ENCODE peak calls at places on chromosomes 11 and 22, in ten cellular contexts. V is CD4-positive, CD25-positive, alpha-beta regulatory T cell; B is neuronal stem cell; Z is stimulated activated CD8-positive, alpha-beta memory T cell treated with anti-CD3 and anti-CD28 coated beads, Interleukin-15, amount 100 ng/mL, for 4 hours; N is retina; T is adipocyte; F is activated CD8-positive, alpha-beta T cell treated with anti-CD3 and anti-CD28 coated beads for 36 hours; K is GM06990; E is GM23248; Y is Caco-2. W is an unnamed sample.

GRCh38 chr22:32013200-32013599 is 29.9 kb upstream of the SLC5A1 start:
- DNase-seq in V (no peak), B (no peak), Z (no peak), N (no peak), T (no peak), F (no peak), K (no peak), E (no peak), Y (no peak), W (no peak)

GRCh38 chr11:7600205-7600775 is 73.0 kb downstream of the CYB5R2 start:
- DNase-seq in V (no peak), B (no peak), Z (no peak), N (no peak), T (peak; percentile 78), F (no peak), K (no peak), E (peak; percentile 79), Y (peak; percentile 81), W (peak; percentile 85)

GRCh38 chr22:39414886-39415285 is 15.3 kb downstream of the TAB1 start:
- DNase-seq in V (no peak), B (no peak), Z (no peak), N (no peak), T (no peak), F (no peak), K (no peak), E (no peak), Y (no peak), W (no peak)

GRCh38 chr11:100459791-100460190 is 227.3 kb upstream of the ARHGAP42 start:
- DNase-seq in V (no peak), B (no peak), Z (no peak), N (no peak), T (no peak), F (no peak), K (no peak), E (no peak), Y (no peak), W (no peak)

GRCh38 chr11:42974510-42974909 is 337.3 kb upstream of the API5 start:
- DNase-seq in V (no peak), B (no peak), Z (no peak), N (no peak), T (no peak), F (no peak), K (no peak), E (no peak), Y (peak; percentile 7), W (no peak)

GRCh38 chr22:29798801-29799200 is 31.6 kb downstream of the UQCR10 start:
- DNase-seq in V (no peak), B (no peak), Z (no peak), N (no peak), T (no peak), F (no peak), K (no peak), E (no peak), Y (no peak), W (no peak)

GRCh38 chr22:50481440-50482106 is at the start of gene ADM2:
- DNase-seq in V (peak; percentile 64), B (peak; percentile 49), Z (peak; percentile 50), N (no peak), T (peak; percentile 73), F (peak; percentile 71), K (no peak), E (peak; percentile 59), Y (peak; percentile 80), W (peak; percentile 49)

GRCh38 chr11:79412761-79413160 is 28.1 kb downstream of the TENM4 start:
- DNase-seq in V (no peak), B (no peak), Z (no peak), N (no peak), T (no peak), F (no peak), K (no peak), E (peak; percentile 10), Y (no peak), W (no peak)

GRCh38 chr22:39227542-39228272 is 17.1 kb downstream of the PDGFB start:
- DNase-seq in V (no peak), B (no peak), Z (no peak), N (no peak), T (no peak), F (no peak), K (no peak), E (no peak), Y (no peak), W (no peak)

GRCh38 chr11:10490032-10490397 is 35.0 kb downstream of the AMPD3 start:
- DNase-seq in V (no peak), B (no peak), Z (no peak), N (no peak), T (no peak), F (peak; percentile 32), K (no peak), E (no peak), Y (no peak), W (no peak)

GRCh38 chr11:15202626-15203025 is 87.9 kb downstream of the INSC start:
- DNase-seq in V (no peak), B (no peak), Z (no peak), N (no peak), T (no peak), F (no peak), K (no peak), E (no peak), Y (no peak), W (no peak)

GRCh38 chr11:74443071-74443864 is 24.1 kb downstream of the KCNE3 start:
- DNase-seq in V (no peak), B (no peak), Z (no peak), N (no peak), T (peak; percentile 51), F (no peak), K (no peak), E (no peak), Y (peak; percentile 57), W (no peak)

GRCh38 chr11:44950625-44951472 is at the start of gene TP53I11:
- DNase-seq in V (peak; percentile 31), B (peak; percentile 66), Z (peak; percentile 69), N (peak; percentile 82), T (peak; percentile 92), F (peak; percentile 79), K (no peak), E (peak; percentile 87), Y (peak; percentile 70), W (peak; percentile 80)

GRCh38 chr22:17083811-17084540 is 824 bp upstream of the IL17RA start:
- DNase-seq in V (no peak), B (no peak), Z (no peak), N (no peak), T (no peak), F (no peak), K (no peak), E (peak; percentile 56), Y (no peak), W (peak; percentile 16)

GRCh38 chr11:40293655-40294342 is 1165.7 kb downstream of the LRRC4C start:
- DNase-seq in V (no peak), B (peak; percentile 87), Z (no peak), N (peak; percentile 94), T (peak; percentile 93), F (peak; percentile 50), K (no peak), E (peak; percentile 60), Y (peak; percentile 78), W (peak; percentile 87)

GRCh38 chr11:125078516-125079140 is 15.5 kb downstream of the SLC37A2 start:
- DNase-seq in V (no peak), B (no peak), Z (no peak), N (no peak), T (no peak), F (no peak), K (no peak), E (no peak), Y (no peak), W (no peak)

GRCh38 chr11:7613394-7613720 is 59.9 kb downstream of the CYB5R2 start:
- DNase-seq in V (no peak), B (no peak), Z (no peak), N (no peak), T (no peak), F (no peak), K (no peak), E (no peak), Y (no peak), W (no peak)

GRCh38 chr22:42214625-42215415 is 55.6 kb downstream of the TCF20 start:
- DNase-seq in V (no peak), B (no peak), Z (no peak), N (peak; percentile 31), T (no peak), F (no peak), K (no peak), E (no peak), Y (no peak), W (no peak)

GRCh38 chr22:29270475-29271271 is 2.6 kb downstream of the EWSR1 start:
- DNase-seq in V (no peak), B (no peak), Z (no peak), N (no peak), T (peak; percentile 57), F (no peak), K (no peak), E (peak; percentile 55), Y (peak; percentile 38), W (peak; percentile 83)

GRCh38 chr11:57313788-57314135 is 11.0 kb downstream of the TNKS1BP1 start:
- DNase-seq in V (no peak), B (no peak), Z (no peak), N (no peak), T (no peak), F (no peak), K (no peak), E (no peak), Y (no peak), W (no peak)

GRCh38 chr22:31754813-31755212 is 994 bp downstream of the DEPDC5 start:
- DNase-seq in V (no peak), B (no peak), Z (no peak), N (no peak), T (peak; percentile 12), F (no peak), K (no peak), E (no peak), Y (no peak), W (no peak)

GRCh38 chr22:19576460-19577421 is 52.5 kb upstream of the CLDN5 start:
- DNase-seq in V (no peak), B (no peak), Z (peak; percentile 37), N (no peak), T (peak; percentile 12), F (peak; percentile 81), K (peak; percentile 22), E (peak; percentile 87), Y (no peak), W (peak; percentile 83)

GRCh38 chr11:95641506-95641905 is 148.1 kb downstream of the FAM76B start:
- DNase-seq in V (no peak), B (no peak), Z (no peak), N (no peak), T (no peak), F (peak; percentile 42), K (peak; percentile 28), E (no peak), Y (no peak), W (no peak)

W was measured in EH.